ENCODE peak calls at places on chromosomes 13 and 19, in seven cellular contexts. G is lower lobe of right lung; N is ascending aorta; Z is heart right ventricle; V is Karpas-422; W is naive thymus-derived CD4-positive, alpha-beta T cell; F is CD8-positive, alpha-beta memory T cell. U is an unnamed sample. For H3K27me3 and H3K4me1, the result is how much of the 10 kb centered on the place peaks cover.

GRCh38 chr19:18438331-18439024 is 545 bp upstream of the ISYNA1 start:
- DNase-seq in G (no peak), N (no peak), Z (peak), V (no peak), W (no peak), F (no peak), U (no peak)

GRCh38 chr13:24502567-24503375 is 9.8 kb downstream of the PARP4 start:
- DNase-seq in G (no peak), N (no peak), Z (peak), V (no peak), W (no peak), F (no peak), U (no peak)

GRCh38 chr13:45628094-45628493 is 12.6 kb upstream of the ERICH6B start:
- DNase-seq in G (no peak), N (no peak), Z (no peak), V (no peak), W (no peak), F (no peak), U (no peak)

GRCh38 chr19:58009666-58010301 is 7.2 kb upstream of the ZNF606 start:
- DNase-seq in G (peak), N (no peak), Z (peak), V (no peak), W (peak), F (peak), U (peak)

GRCh38 chr19:601310-601709 is 11.6 kb downstream of the HCN2 start:
- DNase-seq in G (no peak), N (no peak), Z (no peak), V (no peak), W (no peak), F (no peak), U (no peak)

GRCh38 chr19:6100284-6100915 is 9.9 kb downstream of the RFX2 start:
- DNase-seq in G (peak), N (no peak), Z (peak), V (no peak), W (peak), F (no peak), U (peak)

GRCh38 chr13:102231486-102231885 is 170.4 kb downstream of the FGF14 start:
- DNase-seq in G (no peak), N (no peak), Z (no peak), V (no peak), W (no peak), F (no peak), U (no peak)

GRCh38 chr19:49851456-49852259 is 699 bp downstream of the PTOV1 start:
- DNase-seq in G (peak), N (no peak), Z (peak), V (peak), W (peak), F (peak), U (no peak)

GRCh38 chr19:35852029-35852780 is at the start of gene NPHS1:
- DNase-seq in G (no peak), N (no peak), Z (no peak), V (no peak), W (no peak), F (no peak), U (no peak)

GRCh38 chr19:24032651-24033050 is 54.3 kb upstream of the ZNF254 start:
- DNase-seq in G (peak), N (no peak), Z (no peak), V (no peak), W (no peak), F (no peak), U (no peak)

GRCh38 chr13:39167018-39167417 is 128.8 kb downstream of the NHLRC3 start:
- DNase-seq in G (no peak), N (no peak), Z (no peak), V (no peak), W (no peak), F (no peak), U (no peak)

GRCh38 chr13:78413887-78414553 is 189.3 kb downstream of the POU4F1 start:
- DNase-seq in G (no peak), N (no peak), Z (no peak), V (no peak), W (no peak), F (no peak), U (no peak)

GRCh38 chr13:91398413-91399188 is at the start of gene GPC5:
- DNase-seq in G (peak), N (peak), Z (peak), V (peak), W (peak), F (peak), U (peak)

GRCh38 chr13:43489168-43489730 is 297.5 kb downstream of the ENOX1 start:
- DNase-seq in G (no peak), N (no peak), Z (peak), V (no peak), W (no peak), F (no peak), U (no peak)

GRCh38 chr19:14478113-14478545 is 3.0 kb upstream of the PTGER1 start:
- DNase-seq in G (no peak), N (no peak), Z (no peak), V (no peak), W (no peak), F (no peak), U (no peak)

GRCh38 chr13:21318891-21319532 is 140.1 kb downstream of the ZDHHC20 start:
- DNase-seq in G (no peak), N (no peak), Z (no peak), V (no peak), W (no peak), F (no peak), U (no peak)

GRCh38 chr19:37953576-37954303 is 46.7 kb downstream of the SIPA1L3 start:
- DNase-seq in G (no peak), N (no peak), Z (no peak), V (no peak), W (no peak), F (no peak), U (no peak)

GRCh38 chr13:100230813-100231575 is 142.1 kb downstream of the PCCA start:
- DNase-seq in G (no peak), N (no peak), Z (no peak), V (no peak), W (no peak), F (no peak), U (no peak)

DNA sequence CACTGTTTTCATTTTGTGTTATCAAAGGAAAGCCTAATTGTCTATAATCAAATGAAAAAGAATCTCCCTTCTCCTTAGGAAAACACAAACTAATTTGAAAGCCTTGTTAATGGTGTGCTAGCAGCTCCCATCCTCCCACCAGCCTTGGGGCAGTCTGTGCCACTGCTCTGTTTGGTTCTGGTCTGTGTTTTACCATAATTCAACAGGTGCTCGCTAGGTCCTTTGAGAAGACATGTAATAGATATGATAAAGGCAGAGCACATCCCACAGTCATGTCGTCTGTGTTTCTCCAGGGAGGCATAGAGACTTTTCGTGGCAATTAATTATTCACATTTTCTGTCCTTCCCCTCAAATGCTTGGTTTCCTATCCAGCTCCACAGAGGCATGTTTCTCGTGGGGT is 23.8 kb downstream of the FAM124A start:
- DNase-seq in G (no peak), N (no peak), Z (no peak), V (no peak), W (no peak), F (no peak), U (no peak)
- H3K27me3 ChIP-seq in G (under half), N (under half), Z (under half), V (under half), W (under half), F (under half), U (under half)

GRCh38 chr19:1840541-1841115 is 7.7 kb downstream of the REXO1 start:
- DNase-seq in G (no peak), N (no peak), Z (peak), V (no peak), W (no peak), F (no peak), U (no peak)
- H3K27ac ChIP-seq in G (peak), N (no peak), Z (peak), V (no peak), W (no peak), F (no peak), U (no peak)

DNA sequence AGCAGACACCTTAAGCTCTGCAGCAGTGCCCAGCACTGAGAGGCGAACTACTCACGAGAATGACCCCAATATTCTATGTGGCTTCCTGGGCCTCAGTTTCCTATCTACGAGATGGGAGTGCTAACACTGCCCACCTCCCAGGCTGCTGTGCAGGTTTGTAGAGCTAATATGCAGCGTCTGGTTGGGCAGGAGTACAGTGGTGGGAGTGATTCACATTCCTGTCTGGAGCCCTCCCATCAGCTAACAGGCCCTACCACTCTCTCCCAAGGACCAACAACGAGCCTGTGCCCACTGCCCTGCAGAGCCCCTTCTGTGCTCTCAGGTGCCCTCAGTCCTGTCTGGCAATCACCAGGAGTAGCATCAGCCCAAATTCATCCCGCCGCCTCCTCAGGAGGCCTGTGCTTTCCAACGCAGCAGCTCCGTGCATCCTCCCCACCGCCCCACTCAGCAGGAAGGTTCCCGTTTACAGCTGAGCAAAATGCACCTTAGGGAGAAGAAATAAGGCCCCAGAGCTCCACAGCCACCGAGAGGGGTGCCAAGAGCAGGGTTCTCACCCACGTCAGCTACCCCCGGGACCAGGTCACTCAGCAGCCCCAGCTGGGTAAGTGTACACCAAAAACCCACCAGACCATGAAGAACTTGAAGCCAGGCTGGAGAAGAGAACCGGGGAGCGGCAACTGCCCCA is 6.6 kb downstream of the AKT2 start:
- DNase-seq in G (peak), N (no peak), Z (no peak), V (no peak), W (no peak), F (no peak), U (no peak)
- H3K4me1 ChIP-seq in G (half or more), N (under half), Z (under half), V (half or more), W (half or more), F (half or more), U (half or more)

GRCh38 chr13:30107536-30108136 is 199.7 kb downstream of the KATNAL1 start:
- DNase-seq in G (peak), N (no peak), Z (no peak), V (no peak), W (no peak), F (no peak), U (no peak)

GRCh38 chr13:30108216-30108912 is 199.0 kb downstream of the KATNAL1 start:
- DNase-seq in G (no peak), N (no peak), Z (no peak), V (no peak), W (no peak), F (no peak), U (no peak)

GRCh38 chr13:30109471-30110135 is 197.7 kb downstream of the KATNAL1 start:
- DNase-seq in G (no peak), N (no peak), Z (no peak), V (no peak), W (no peak), F (no peak), U (no peak)

GRCh38 chr13:30110301-30111070 is 196.9 kb downstream of the KATNAL1 start:
- DNase-seq in G (no peak), N (no peak), Z (no peak), V (no peak), W (no peak), F (no peak), U (no peak)

DNA sequence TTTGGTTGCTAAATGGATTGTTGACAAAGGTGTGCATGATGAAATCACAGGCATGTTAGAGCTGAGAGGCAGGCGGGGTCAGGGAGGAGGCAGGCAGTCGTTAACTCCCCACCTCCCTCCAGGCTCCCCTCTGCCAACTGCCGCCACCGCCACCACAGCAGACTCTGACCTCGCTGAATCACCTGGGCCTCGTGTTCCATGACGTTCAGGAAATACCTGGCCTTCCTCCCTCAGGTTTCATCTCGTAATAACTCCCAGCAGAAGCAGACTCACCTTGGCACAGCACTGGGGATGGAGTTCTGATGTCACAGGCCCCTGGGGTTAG is 198.5 kb downstream of the KATNAL1 start:
- DNase-seq in G (peak), N (no peak), Z (no peak), V (no peak), W (no peak), F (no peak), U (no peak)
- H3K27me3 ChIP-seq in G (under half), N (under half), Z (under half), V (under half), W (under half), F (under half), U (under half)

GRCh38 chr19:55069137-55069858 is 6.3 kb upstream of the RDH13 start:
- DNase-seq in G (peak), N (no peak), Z (no peak), V (no peak), W (no peak), F (no peak), U (no peak)
- H3K27ac ChIP-seq in G (peak), N (no peak), Z (peak), V (no peak), W (no peak), F (peak), U (no peak)

DNA sequence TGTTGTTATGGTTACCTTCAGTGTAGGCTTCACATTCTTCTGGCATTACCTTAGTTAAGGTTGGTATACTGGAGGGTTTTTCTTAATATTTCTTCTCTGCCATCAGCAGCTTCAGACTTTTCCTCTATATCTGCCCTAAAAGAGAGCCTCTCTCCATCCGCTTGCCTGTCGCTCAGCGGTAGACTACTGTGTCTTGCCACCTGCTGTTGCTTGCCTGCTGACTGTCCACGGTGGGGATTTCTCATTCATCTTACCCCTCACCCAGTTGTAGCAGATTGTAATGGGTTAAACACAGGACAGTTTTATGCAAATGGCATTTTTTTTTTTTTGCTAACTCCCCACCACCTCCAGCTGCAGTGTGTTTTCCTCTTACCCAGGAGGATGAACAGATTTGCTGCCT is 577.2 kb downstream of the SLITRK5 start:
- DNase-seq in G (no peak), N (no peak), Z (no peak), V (no peak), W (no peak), F (no peak), U (no peak)
- H3K4me1 ChIP-seq in G (under half), N (under half), Z (under half), V (under half), W (under half), F (under half), U (under half)

DNA sequence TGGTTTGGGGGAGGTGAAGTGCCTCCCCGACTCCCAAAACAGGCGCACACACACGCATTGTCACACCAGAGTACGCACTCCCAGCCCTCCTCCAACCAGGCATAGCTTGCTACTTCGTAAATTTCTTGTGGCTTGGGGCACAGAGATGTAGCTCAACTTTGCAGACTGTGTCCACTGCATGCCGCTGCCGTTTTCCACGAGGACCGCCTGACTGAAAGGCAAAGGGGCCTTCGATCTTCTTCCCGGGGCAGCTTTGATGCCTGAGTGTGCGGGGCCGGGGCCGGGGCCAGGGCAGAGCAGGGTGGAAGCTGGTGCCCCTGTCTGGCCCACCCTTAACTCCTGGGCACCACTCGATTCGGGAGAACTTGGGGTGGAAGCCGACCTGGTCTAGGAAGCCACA is 5.7 kb upstream of the TSHZ3 start:
- DNase-seq in G (no peak), N (no peak), Z (no peak), V (no peak), W (no peak), F (no peak), U (no peak)
- H3K27me3 ChIP-seq in G (half or more), N (under half), Z (half or more), V (under half), W (under half), F (half or more), U (half or more)

DNA sequence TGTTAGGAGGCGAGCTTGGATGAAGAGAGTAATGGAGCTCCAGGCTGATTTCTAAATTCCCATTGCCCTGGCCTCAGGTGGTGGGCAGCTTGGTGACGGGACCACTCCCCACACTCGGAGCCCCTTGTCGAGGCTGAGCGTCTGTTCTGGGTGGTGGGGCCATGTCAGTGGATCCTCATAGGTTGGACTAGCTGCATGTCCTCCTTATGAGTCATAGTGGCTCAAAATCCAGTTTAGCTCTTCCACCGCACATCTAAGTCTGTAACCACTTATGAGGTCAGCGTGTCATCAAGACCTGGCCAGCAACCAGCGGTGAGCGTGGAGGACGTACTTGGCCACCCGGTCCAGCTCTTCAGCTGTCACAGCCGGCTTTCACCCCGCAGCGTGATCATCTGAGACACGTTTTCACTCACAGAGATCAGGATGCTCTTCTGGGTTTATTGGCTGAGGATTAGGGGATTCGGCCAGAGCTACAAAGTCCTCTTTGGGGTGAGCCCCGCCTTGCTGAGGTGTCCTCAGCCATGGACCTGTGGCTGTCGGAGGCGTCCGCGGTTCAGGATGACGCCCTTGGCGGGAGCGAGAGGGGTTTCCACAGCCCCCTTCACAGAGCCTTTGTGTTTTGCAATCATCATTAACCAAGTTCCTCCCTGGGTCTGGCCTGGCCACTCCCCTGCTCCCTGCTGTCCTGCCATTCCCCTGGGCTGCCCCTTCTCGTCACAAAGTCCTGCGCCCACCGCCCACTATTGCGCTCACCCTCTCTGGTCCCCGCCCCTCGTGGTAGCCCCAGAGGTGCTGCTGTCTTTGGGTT is 41.9 kb downstream of the ADPRHL1 start:
- DNase-seq in G (peak), N (no peak), Z (peak), V (no peak), W (no peak), F (no peak), U (no peak)
- H3K27ac ChIP-seq in G (no peak), N (peak), Z (peak), V (no peak), W (no peak), F (no peak), U (no peak)